ENCODE peak calls at places on chromosomes 1 and 21, in ten cellular contexts. A, E, G, K, H, C, B, L, R and P are unnamed samples.

GRCh38 chr1:83860506-83861221 is 138.3 kb downstream of the TTLL7 start:
- DNase-seq in C (peak; percentile 87), K (peak; percentile 39), R (peak; percentile 51), L (no peak), G (peak; percentile 89), H (peak; percentile 92), B (peak; percentile 65), E (peak; percentile 82), A (peak; percentile 21), P (peak; percentile 25)

GRCh38 chr1:44377925-44378784 is 23.1 kb upstream of the ERI3 start:
- DNase-seq in E (no peak), C (peak; percentile 95), A (no peak), L (peak; percentile 52), H (peak; percentile 65), B (no peak), R (peak; percentile 64), K (no peak), G (peak; percentile 57), P (peak; percentile 58)

GRCh38 chr1:227273557-227273956 is 44.7 kb downstream of the CDC42BPA start:
- DNase-seq in B (no peak), K (no peak), E (no peak), A (no peak), L (peak; percentile 8), H (peak; percentile 19), G (no peak), C (peak; percentile 85), R (no peak), P (peak; percentile 56)

GRCh38 chr1:12087797-12088314 is 24.8 kb downstream of the TNFRSF8 start:
- DNase-seq in C (no peak), K (no peak), E (no peak), B (no peak), A (no peak), L (no peak), R (no peak), G (peak; percentile 20), H (no peak), P (no peak)

GRCh38 chr1:85584264-85584781 is 3.8 kb downstream of the CCN1 start:
- DNase-seq in R (no peak), B (no peak), K (no peak), A (no peak), L (peak; percentile 95), H (no peak), C (peak; percentile 94), G (no peak), E (no peak), P (peak; percentile 67)

GRCh38 chr1:39657923-39658485 is 13.9 kb downstream of the NT5C1A start:
- DNase-seq in E (no peak), G (peak; percentile 70), R (peak; percentile 87), H (peak; percentile 83), A (no peak), L (peak; percentile 57), C (peak; percentile 93), B (no peak), K (peak; percentile 74), P (no peak)

GRCh38 chr1:85894651-85895050 is 186.4 kb upstream of the ZNHIT6 start:
- DNase-seq in G (no peak), H (peak; percentile 52), E (peak; percentile 66), B (no peak), C (peak; percentile 66), A (no peak), L (peak; percentile 46), K (no peak), R (no peak), P (peak; percentile 33)

GRCh38 chr1:10787274-10787673 is 9.2 kb downstream of the CASZ1 start:
- DNase-seq in R (no peak), L (no peak), G (no peak), K (no peak), A (no peak), C (no peak), B (no peak), H (no peak), E (no peak), P (no peak)

GRCh38 chr1:221279146-221279545 is 399.9 kb downstream of the HLX start:
- DNase-seq in A (no peak), B (no peak), H (no peak), G (no peak), R (no peak), E (no peak), C (no peak), K (no peak), L (peak; percentile 47), P (no peak)

GRCh38 chr1:198657550-198658064 is 18.8 kb downstream of the PTPRC start:
- DNase-seq in R (no peak), K (no peak), G (no peak), A (no peak), L (peak; percentile 98), H (no peak), E (no peak), B (no peak), C (no peak), P (peak; percentile 75)

GRCh38 chr1:194534784-194535183 is 1348.4 kb upstream of the B3GALT2 start:
- DNase-seq in L (no peak), A (no peak), K (no peak), R (no peak), H (no peak), B (no peak), G (no peak), C (no peak), E (no peak), P (no peak)

GRCh38 chr1:173393655-173393993 is 83.5 kb upstream of the PRDX6 start:
- DNase-seq in G (no peak), C (no peak), B (no peak), A (no peak), K (no peak), H (no peak), R (no peak), E (no peak), L (peak; percentile 78), P (no peak)
- H3K27ac ChIP-seq in G (no peak overlapping the region), C (no peak overlapping the region), B (no peak overlapping the region), A (no peak overlapping the region), K (no peak overlapping the region), H (no peak overlapping the region), R (no peak overlapping the region), E (peak overlapping the region; percentile 58), L (no peak overlapping the region), P (no peak overlapping the region)

GRCh38 chr21:25189497-25189896 is 417.8 kb downstream of the MRPL39 start:
- DNase-seq in L (no peak), G (no peak), B (no peak), K (no peak), R (no peak), E (no peak), A (no peak), C (no peak), H (no peak), P (no peak)
- TF ChIP-seq CTCF in L (no peak), G (no peak), B (no peak), K (no peak), R (no peak), E (no peak), A (no peak), C (no peak), H (no peak), P (no peak)

GRCh38 chr1:53625049-53625448 is 113.9 kb downstream of the GLIS1 start:
- DNase-seq in L (peak; percentile 58), H (no peak), C (no peak), B (no peak), E (peak; percentile 75), A (no peak), K (peak; percentile 28), G (peak; percentile 14), R (no peak), P (no peak)
- H3K27ac ChIP-seq in L (no peak overlapping the region), H (no peak overlapping the region), C (no peak overlapping the region), B (no peak overlapping the region), E (no peak overlapping the region), A (no peak overlapping the region), K (no peak overlapping the region), G (no peak overlapping the region), R (no peak overlapping the region), P (no peak overlapping the region)

GRCh38 chr1:46413596-46413985 is 19.5 kb downstream of the FAAH start:
- DNase-seq in E (no peak), L (no peak), G (peak; percentile 36), R (peak; percentile 85), C (peak; percentile 84), A (no peak), K (no peak), H (no peak), B (no peak), P (no peak)
- TF ChIP-seq CTCF in E (no peak), L (peak; percentile 18), G (no peak), R (peak; percentile 78), C (peak; percentile 68), A (no peak), K (no peak), H (no peak), B (no peak), P (no peak)